ENCODE peak calls at places on chromosomes 13 and 19, in seven cellular contexts. F is neuronal stem cell, K is IMR-90, H is H9, N is mesenchymal stem cell, P is H1, I is trophoblast cell. Y is an unnamed sample.
A peak's percentile ranks its signal among the peaks of the same experiment; 100 is the strongest.

GRCh38 chr13:23069571-23069970 is 111.2 kb upstream of the SGCG start:
- DNase-seq in F (no peak), K (peak; percentile 87), H (no peak), N (no peak), P (no peak), I (no peak), Y (no peak)

GRCh38 chr13:109764474-109765292 is 21.7 kb downstream of the IRS2 start:
- DNase-seq in F (no peak), K (peak; percentile 21), H (no peak), N (peak; percentile 47), P (no peak), I (no peak), Y (peak; percentile 25)

GRCh38 chr13:99741979-99742378 is 229.6 kb downstream of the ZIC5 start:
- DNase-seq in F (no peak), K (no peak), H (no peak), N (no peak), P (peak; percentile 36), I (no peak), Y (no peak)

GRCh38 chr19:7992575-7992974 is 12.9 kb downstream of the ELAVL1 start:
- DNase-seq in F (no peak), K (no peak), H (no peak), N (no peak), P (no peak), I (no peak), Y (no peak)

GRCh38 chr13:102484329-102484728 is 82.5 kb upstream of the FGF14 start:
- DNase-seq in F (no peak), K (peak; percentile 4), H (no peak), N (peak; percentile 1), P (no peak), I (no peak), Y (peak; percentile 53)

GRCh38 chr19:28221736-28222135 is 991.2 kb downstream of the UQCRFS1 start:
- DNase-seq in F (no peak), K (no peak), H (no peak), N (no peak), P (no peak), I (no peak), Y (peak; percentile 90)

GRCh38 chr13:36130542-36131214 is 504 bp downstream of the DCLK1 start:
- DNase-seq in F (peak; percentile 37), K (no peak), H (peak; percentile 61), N (no peak), P (peak; percentile 75), I (peak; percentile 59), Y (peak; percentile 48)

GRCh38 chr19:33469171-33470039 is 52.2 kb downstream of the PEPD start:
- DNase-seq in F (no peak), K (no peak), H (peak; percentile 20), N (no peak), P (no peak), I (no peak), Y (no peak)

GRCh38 chr13:44373601-44374347 is at the start of gene SERP2:
- DNase-seq in F (peak; percentile 41), K (no peak), H (peak; percentile 90), N (no peak), P (peak; percentile 83), I (no peak), Y (peak; percentile 76)

GRCh38 chr19:49486710-49487276 is 615 bp upstream of the RPL13A start:
- DNase-seq in F (no peak), K (no peak), H (no peak), N (no peak), P (no peak), I (no peak), Y (no peak)

GRCh38 chr19:39202998-39203355 is 1.1 kb downstream of the SYCN start:
- DNase-seq in F (no peak), K (no peak), H (no peak), N (no peak), P (no peak), I (no peak), Y (no peak)

GRCh38 chr19:38693380-38694223 is 46.2 kb downstream of the ACTN4 start:
- DNase-seq in F (peak; percentile 89), K (peak; percentile 63), H (peak; percentile 78), N (peak; percentile 84), P (no peak), I (no peak), Y (peak; percentile 94)

GRCh38 chr19:28847468-28847867 is 365.5 kb downstream of the UQCRFS1 start:
- DNase-seq in F (no peak), K (peak; percentile 10), H (no peak), N (no peak), P (no peak), I (peak; percentile 38), Y (peak; percentile 56)

GRCh38 chr13:25203256-25203794 is 31.2 kb upstream of the AMER2 start:
- DNase-seq in F (no peak), K (no peak), H (no peak), N (no peak), P (no peak), I (no peak), Y (peak; percentile 22)

GRCh38 chr19:40229484-40229883 is 3.0 kb upstream of the CCNP start:
- DNase-seq in F (no peak), K (peak; percentile 59), H (no peak), N (peak; percentile 17), P (no peak), I (peak; percentile 25), Y (peak; percentile 33)

GRCh38 chr13:33174491-33174890 is 111.1 kb downstream of the STARD13 start:
- DNase-seq in F (no peak), K (no peak), H (no peak), N (no peak), P (no peak), I (no peak), Y (no peak)

GRCh38 chr19:45087531-45087930 is 5.4 kb upstream of the PPP1R37 start:
- DNase-seq in F (no peak), K (no peak), H (no peak), N (no peak), P (no peak), I (no peak), Y (no peak)

GRCh38 chr13:99275093-99275469 is 16.9 kb upstream of the GPR18 start:
- DNase-seq in F (no peak), K (peak; percentile 84), H (no peak), N (peak; percentile 34), P (no peak), I (no peak), Y (no peak)

GRCh38 chr13:44575741-44576395 is at the start of gene TSC22D1:
- DNase-seq in F (no peak), K (peak; percentile 56), H (peak; percentile 33), N (peak; percentile 66), P (peak; percentile 63), I (peak; percentile 10), Y (peak; percentile 57)

GRCh38 chr19:7852851-7853759 is 21.1 kb downstream of the PRR36 start:
- DNase-seq in F (peak; percentile 72), K (peak; percentile 41), H (peak; percentile 96), N (peak; percentile 60), P (peak; percentile 97), I (peak; percentile 71), Y (peak; percentile 88)

GRCh38 chr13:87942204-87942603 is 271.0 kb downstream of the SLITRK5 start:
- DNase-seq in F (no peak), K (no peak), H (no peak), N (no peak), P (no peak), I (no peak), Y (no peak)

GRCh38 chr19:2648528-2648937 is 54.0 kb downstream of the GNG7 start:
- DNase-seq in F (peak; percentile 65), K (peak; percentile 74), H (peak; percentile 76), N (peak; percentile 73), P (peak; percentile 88), I (peak; percentile 62), Y (peak; percentile 73)

GRCh38 chr13:54934121-54934520 is 1905.5 kb downstream of the OLFM4 start:
- DNase-seq in F (no peak), K (no peak), H (no peak), N (no peak), P (no peak), I (no peak), Y (peak; percentile 26)

GRCh38 chr13:60448907-60449510 is 52.0 kb downstream of the TDRD3 start:
- DNase-seq in F (peak; percentile 27), K (peak; percentile 68), H (no peak), N (peak; percentile 50), P (no peak), I (no peak), Y (peak; percentile 55)

GRCh38 chr19:30635026-30635985 is 263.1 kb downstream of the ZNF536 start:
- DNase-seq in F (no peak), K (no peak), H (no peak), N (no peak), P (no peak), I (no peak), Y (no peak)

GRCh38 chr19:48506138-48506733 is 5.4 kb downstream of the LMTK3 start:
- DNase-seq in F (no peak), K (peak; percentile 47), H (peak; percentile 33), N (peak; percentile 62), P (no peak), I (no peak), Y (peak; percentile 78)

GRCh38 chr19:50303558-50303957 is 25.6 kb downstream of the KCNC3 start:
- DNase-seq in F (no peak), K (no peak), H (no peak), N (no peak), P (no peak), I (no peak), Y (no peak)

GRCh38 chr13:27997904-27998522 is 9.5 kb upstream of the URAD start:
- DNase-seq in F (no peak), K (peak; percentile 28), H (peak; percentile 76), N (peak; percentile 56), P (peak; percentile 64), I (peak; percentile 24), Y (peak; percentile 86)

GRCh38 chr19:27920774-27921173 is 1292.2 kb downstream of the UQCRFS1 start:
- DNase-seq in F (no peak), K (no peak), H (no peak), N (no peak), P (no peak), I (no peak), Y (no peak)

GRCh38 chr19:46639356-46640061 is 3.5 kb upstream of the GNG8 start:
- DNase-seq in F (no peak), K (peak; percentile 58), H (no peak), N (peak; percentile 89), P (no peak), I (no peak), Y (peak; percentile 74)
- H2BK5ac ChIP-seq in F (peak overlapping the region; percentile 48), K (peak overlapping the region; percentile 7), H (no peak overlapping the region), N (no peak overlapping the region), P (no peak overlapping the region), I (peak overlapping the region; percentile 12), Y (no peak overlapping the region)

GRCh38 chr13:26663801-26664200 is 96.8 kb downstream of the GPR12 start:
- DNase-seq in F (no peak), K (no peak), H (no peak), N (no peak), P (no peak), I (no peak), Y (no peak)
- H2BK5ac ChIP-seq in F (no peak overlapping the region), K (no peak overlapping the region), H (no peak overlapping the region), N (no peak overlapping the region), P (no peak overlapping the region), I (no peak overlapping the region), Y (no peak overlapping the region)

DNA sequence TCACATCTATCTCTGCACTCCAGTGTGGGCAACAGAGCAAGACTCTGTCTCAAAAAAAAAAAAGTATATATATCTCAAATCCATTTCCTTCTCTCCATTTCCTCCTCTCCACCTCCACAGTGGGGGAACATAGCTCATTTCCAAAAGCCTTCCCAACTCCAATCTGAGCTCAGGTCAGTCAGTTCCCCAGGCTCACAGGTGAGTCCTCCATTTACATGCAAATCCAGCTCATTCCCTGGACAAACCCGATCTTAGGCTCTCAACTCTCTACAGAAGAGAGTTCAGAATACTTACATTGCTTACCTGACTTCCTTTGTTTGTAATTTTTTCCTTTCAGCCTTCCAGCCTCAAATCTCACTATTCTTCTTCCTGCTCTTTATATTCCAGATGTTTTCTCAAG is 518.3 kb downstream of the GPC6 start:
- DNase-seq in F (no peak), K (no peak), H (peak; percentile 36), N (no peak), P (no peak), I (no peak), Y (no peak)
- H2BK5ac ChIP-seq in F (no peak overlapping the region), K (no peak overlapping the region), H (no peak overlapping the region), N (no peak overlapping the region), P (no peak overlapping the region), I (no peak overlapping the region), Y (no peak overlapping the region)

GRCh38 chr13:67168384-67168783 is 61.8 kb downstream of the PCDH9 start:
- DNase-seq in F (no peak), K (no peak), H (no peak), N (no peak), P (no peak), I (no peak), Y (no peak)
- H2BK5ac ChIP-seq in F (no peak overlapping the region), K (no peak overlapping the region), H (no peak overlapping the region), N (no peak overlapping the region), P (no peak overlapping the region), I (no peak overlapping the region), Y (no peak overlapping the region)